ENCODE peak calls at places on chromosomes 1 and 21, in four cellular contexts. A is fibroblast of lung, O is pancreas, S is fibroblast of mammary gland. C is an unnamed sample.

GRCh38 chr1:225449774-225450173 is 21.9 kb upstream of the LBR start:
- DNase-seq in A (no peak), S (no peak), O (no peak), C (no peak)

GRCh38 chr1:208829601-208830000 is 585.4 kb upstream of the PLXNA2 start:
- DNase-seq in S (no peak), A (no peak), O (no peak), C (no peak)

GRCh38 chr1:17251699-17252376 is 2.9 kb downstream of the PADI3 start:
- DNase-seq in S (peak; percentile 64), A (peak; percentile 43), O (no peak), C (no peak)

GRCh38 chr1:165075725-165076370 is 280.7 kb downstream of the LMX1A start:
- DNase-seq in O (no peak), A (peak; percentile 20), S (peak; percentile 41), C (peak; percentile 24)

GRCh38 chr1:199272107-199272506 is 633.3 kb downstream of the PTPRC start:
- DNase-seq in S (peak; percentile 54), O (no peak), A (peak; percentile 82), C (no peak)

GRCh38 chr1:113536182-113536780 is 146.0 kb downstream of the MAGI3 start:
- DNase-seq in S (peak; percentile 67), A (peak; percentile 20), O (no peak), C (no peak)

GRCh38 chr1:156371553-156372264 is 2.7 kb downstream of the RHBG start:
- DNase-seq in O (no peak), S (peak; percentile 84), A (peak; percentile 78), C (no peak)

GRCh38 chr21:25929859-25930520 is 195.2 kb downstream of the GABPA start:
- DNase-seq in S (peak; percentile 42), O (no peak), A (peak; percentile 39), C (no peak)

GRCh38 chr1:92749024-92749634 is 35.8 kb downstream of the EVI5 start:
- DNase-seq in A (peak; percentile 83), O (no peak), S (peak; percentile 80), C (peak; percentile 36)

GRCh38 chr1:178768423-178768822 is 43.4 kb downstream of the RALGPS2 start:
- DNase-seq in S (peak; percentile 53), O (no peak), A (peak; percentile 49), C (peak; percentile 32)

GRCh38 chr1:51631747-51632146 is 14.9 kb downstream of the OSBPL9 start:
- DNase-seq in A (no peak), S (no peak), O (no peak), C (no peak)

GRCh38 chr21:30793581-30794314 is 19.3 kb downstream of the KRTAP8-1 start:
- DNase-seq in O (no peak), S (no peak), A (no peak), C (no peak)

GRCh38 chr1:53680868-53681267 is 58.1 kb downstream of the GLIS1 start:
- DNase-seq in S (no peak), O (no peak), A (no peak), C (no peak)

GRCh38 chr1:53681647-53682368 is 57.2 kb downstream of the GLIS1 start:
- DNase-seq in A (peak; percentile 26), S (no peak), O (peak; percentile 58), C (peak; percentile 36)

GRCh38 chr1:53682881-53683280 is 56.1 kb downstream of the GLIS1 start:
- DNase-seq in A (no peak), O (no peak), S (no peak), C (no peak)

GRCh38 chr1:53683986-53684740 is 54.8 kb downstream of the GLIS1 start:
- DNase-seq in S (no peak), O (no peak), A (no peak), C (no peak)

GRCh38 chr1:53682369-53682685 is 56.6 kb downstream of the GLIS1 start:
- DNase-seq in A (no peak), S (no peak), O (no peak), C (no peak)
- TF ChIP-seq CTCF in A (no peak), S (no peak), O (no peak), C (no peak)

DNA sequence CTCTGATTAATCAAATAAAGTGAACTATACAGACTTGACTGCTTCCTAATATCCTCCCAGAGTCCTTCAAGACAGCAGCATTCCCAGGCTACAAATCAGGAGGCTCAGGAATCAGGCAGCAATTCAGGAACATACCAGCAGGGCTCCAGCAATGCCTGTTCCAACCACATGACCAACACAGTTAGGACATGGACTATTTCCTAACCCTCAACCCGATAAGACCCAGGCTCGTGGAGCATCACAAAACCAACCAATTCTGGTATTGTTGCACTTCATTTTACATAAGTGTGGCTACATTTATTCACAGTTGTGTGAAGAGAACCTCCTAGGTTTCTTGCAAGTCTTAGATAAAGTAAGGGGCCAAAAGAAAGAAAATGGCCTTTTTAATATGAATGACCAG is 546.2 kb upstream of the ADGRL2 start:
- DNase-seq in O (no peak), S (peak; percentile 12), A (no peak), C (no peak)
- TF ChIP-seq CTCF in O (no peak), S (peak; percentile 28), A (peak; percentile 31), C (no peak)

GRCh38 chr1:168088511-168089325 is 48.0 kb downstream of the GPR161 start:
- DNase-seq in A (no peak), O (no peak), S (no peak), C (no peak)

GRCh38 chr1:168087696-168088095 is 49.0 kb downstream of the GPR161 start:
- DNase-seq in S (no peak), A (no peak), O (no peak), C (no peak)

GRCh38 chr1:168085401-168085872 is 51.3 kb downstream of the GPR161 start:
- DNase-seq in O (peak; percentile 62), A (peak; percentile 17), S (no peak), C (no peak)

GRCh38 chr1:168084396-168085231 is 52.1 kb downstream of the GPR161 start:
- DNase-seq in A (peak; percentile 49), S (peak; percentile 53), O (peak; percentile 61), C (peak; percentile 60)

GRCh38 chr1:168086438-168086837 is 50.3 kb downstream of the GPR161 start:
- DNase-seq in O (no peak), S (no peak), A (no peak), C (no peak)
- TF ChIP-seq CTCF in O (no peak), S (no peak), A (no peak), C (no peak)

GRCh38 chr1:9717193-9718005 is 65.9 kb downstream of the PIK3CD start:
- DNase-seq in A (no peak), O (no peak), S (no peak), C (no peak)

GRCh38 chr1:9715536-9716226 is 64.2 kb downstream of the PIK3CD start:
- DNase-seq in A (no peak), O (no peak), S (no peak), C (no peak)

GRCh38 chr1:9714257-9714718 is 62.8 kb downstream of the PIK3CD start:
- DNase-seq in A (no peak), S (no peak), O (no peak), C (no peak)

GRCh38 chr1:9718006-9718680 is 66.6 kb downstream of the PIK3CD start:
- DNase-seq in A (no peak), O (no peak), S (no peak), C (no peak)

DNA sequence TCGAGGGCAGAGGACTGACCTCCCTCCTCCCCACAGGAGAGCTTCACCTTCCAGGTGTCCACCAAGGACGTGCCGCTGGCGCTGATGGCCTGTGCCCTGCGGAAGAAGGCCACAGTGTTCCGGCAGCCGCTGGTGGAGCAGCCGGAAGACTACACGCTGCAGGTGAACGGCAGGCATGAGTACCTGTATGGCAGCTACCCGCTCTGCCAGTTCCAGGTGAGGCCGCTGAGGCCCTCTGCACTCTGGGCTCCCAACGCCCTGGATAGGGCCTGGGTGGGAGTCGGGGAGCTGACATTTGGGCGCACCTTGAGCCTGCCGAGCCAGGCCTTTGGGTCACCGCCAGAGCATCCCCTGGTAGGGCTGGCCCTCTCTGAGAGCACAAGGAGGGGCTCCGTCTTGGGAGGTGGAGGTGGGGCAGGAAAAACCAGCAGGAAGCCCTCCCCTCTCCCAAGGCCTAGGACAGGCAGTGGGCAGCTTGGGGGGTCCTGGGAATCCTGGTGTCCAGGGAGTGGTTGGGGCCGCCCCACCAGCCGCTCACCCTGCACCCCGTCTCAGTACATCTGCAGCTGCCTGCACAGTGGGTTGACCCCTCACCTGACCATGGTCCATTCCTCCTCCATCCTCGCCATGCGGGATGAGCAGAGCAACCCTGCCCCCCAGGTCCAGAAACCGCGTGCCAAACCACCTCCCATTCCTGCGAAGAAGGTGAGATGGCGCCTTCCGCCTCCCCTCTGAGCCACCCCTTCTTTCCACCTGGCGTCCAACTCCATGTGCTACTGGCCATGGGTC is 65.1 kb downstream of the PIK3CD start:
- DNase-seq in A (no peak), O (no peak), S (no peak), C (no peak)
- TF ChIP-seq CTCF in A (no peak), O (no peak), S (no peak), C (no peak)

GRCh38 chr21:44880762-44881585 is 7.5 kb upstream of the PTTG1IP start:
- DNase-seq in S (peak; percentile 20), O (no peak), A (peak; percentile 20), C (no peak)
- TF ChIP-seq CTCF in S (no peak), O (no peak), A (no peak), C (no peak)

DNA sequence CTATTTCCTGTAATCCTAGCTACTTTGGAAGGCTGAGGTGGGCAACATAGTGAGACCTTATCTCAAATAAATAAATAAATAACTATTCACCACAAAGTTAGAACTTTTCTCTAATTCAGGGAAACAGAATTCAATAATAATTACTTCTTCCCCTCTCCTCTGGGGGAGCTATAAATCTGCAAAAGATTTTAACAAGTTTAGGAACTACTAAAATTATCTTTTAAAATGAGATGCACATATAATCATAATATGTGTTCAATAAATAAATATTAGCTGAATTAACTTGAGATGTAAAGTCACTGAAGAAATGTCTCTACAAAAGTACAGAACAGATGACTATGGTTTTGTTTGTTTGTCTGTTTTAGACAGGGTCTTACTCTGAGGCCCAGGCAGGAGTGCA is 14.1 kb downstream of the WDR47 start:
- DNase-seq in O (no peak), A (no peak), S (no peak), C (no peak)
- TF ChIP-seq CTCF in O (no peak), A (no peak), S (no peak), C (peak; percentile 10)

DNA sequence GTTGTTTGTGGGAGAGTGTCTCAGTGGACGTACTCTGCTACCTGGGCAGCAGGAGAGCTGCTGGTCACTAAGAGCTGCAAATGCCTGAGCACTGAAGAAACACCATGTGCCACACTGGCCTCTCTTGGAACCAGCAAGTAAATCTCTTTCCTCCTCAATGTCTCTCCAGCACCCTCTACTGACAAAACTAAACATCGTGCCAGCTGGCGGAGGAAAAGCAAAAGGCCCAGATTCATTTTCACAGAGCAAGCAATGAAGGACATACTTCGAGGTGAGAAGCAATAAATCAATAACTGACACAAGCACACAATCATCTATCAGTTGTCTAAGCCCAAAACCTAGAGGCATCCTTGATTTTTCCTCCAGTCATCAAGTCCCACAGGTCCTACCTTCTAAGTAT is 78.1 kb downstream of the RERE start:
- DNase-seq in O (no peak), A (no peak), S (no peak), C (no peak)
- TF ChIP-seq CTCF in O (no peak), A (no peak), S (no peak), C (no peak)